ENCODE peak calls at places on chromosome 1, in four cellular contexts. P is cardiac muscle cell; D is stimulated activated naive CD4-positive, alpha-beta T cell; Q is pancreas. M is an unnamed sample.

GRCh38 chr1:42971848-42972291 is 13.2 kb upstream of the SLC2A1 start:
- DNase-seq in Q (no peak), P (no peak), D (no peak), M (no peak)

GRCh38 chr1:114531094-114531493 is 20.1 kb upstream of the TRIM33 start:
- DNase-seq in D (no peak), Q (no peak), P (no peak), M (no peak)

GRCh38 chr1:65260851-65261473 is 48.4 kb upstream of the DNAJC6 start:
- DNase-seq in D (no peak), Q (no peak), P (no peak), M (no peak)

GRCh38 chr1:235011064-235011598 is 117.5 kb downstream of the TOMM20 start:
- DNase-seq in D (no peak), P (no peak), Q (no peak), M (no peak)

GRCh38 chr1:47437518-47438320 is at the start of gene FOXD2:
- DNase-seq in P (peak; percentile 84), D (peak; percentile 91), Q (peak; percentile 98), M (peak; percentile 90)

GRCh38 chr1:59498640-59499039 is 201.7 kb downstream of the FGGY start:
- DNase-seq in D (no peak), Q (no peak), P (no peak), M (no peak)

GRCh38 chr1:82783025-82783424 is 982.3 kb downstream of the ADGRL2 start:
- DNase-seq in Q (no peak), P (no peak), D (no peak), M (no peak)

GRCh38 chr1:31013187-31013864 is 52.2 kb downstream of the PUM1 start:
- DNase-seq in P (no peak), D (no peak), Q (no peak), M (no peak)

GRCh38 chr1:84415386-84415785 is 17.1 kb downstream of the DNASE2B start:
- DNase-seq in P (no peak), D (no peak), Q (no peak), M (no peak)

GRCh38 chr1:169486281-169486904 is 649 bp upstream of the SLC19A2 start:
- DNase-seq in D (no peak), P (no peak), Q (no peak), M (no peak)

GRCh38 chr1:203163891-203164635 is 11.6 kb downstream of the MYBPH start:
- DNase-seq in P (no peak), Q (no peak), D (no peak), M (no peak)

GRCh38 chr1:14476170-14476955 is 122.1 kb upstream of the KAZN start:
- DNase-seq in D (no peak), P (no peak), Q (no peak), M (no peak)

GRCh38 chr1:166017395-166017794 is 149.4 kb downstream of the FAM78B start:
- DNase-seq in P (peak; percentile 11), D (no peak), Q (no peak), M (no peak)

GRCh38 chr1:2831596-2832212 is 30.2 kb upstream of the TTC34 start:
- DNase-seq in D (no peak), P (no peak), Q (peak; percentile 34), M (no peak)

GRCh38 chr1:42340093-42340492 is 5.1 kb upstream of the FOXJ3 start:
- DNase-seq in P (no peak), Q (no peak), D (no peak), M (no peak)

GRCh38 chr1:111633736-111634135 is 14.1 kb downstream of the RAP1A start:
- DNase-seq in P (no peak), Q (no peak), D (no peak), M (no peak)

GRCh38 chr1:153415850-153416570 is at the start of gene S100A7A:
- DNase-seq in P (no peak), Q (no peak), D (no peak), M (no peak)

GRCh38 chr1:177490240-177490639 is 319.5 kb downstream of the BRINP2 start:
- DNase-seq in D (no peak), P (no peak), Q (no peak), M (no peak)

GRCh38 chr1:8911416-8912309 is 33.2 kb upstream of the ENO1 start:
- DNase-seq in P (no peak), D (no peak), Q (no peak), M (no peak)

GRCh38 chr1:155591770-155592169 is 18.2 kb upstream of the MSTO1 start:
- DNase-seq in D (peak; percentile 31), P (peak; percentile 64), Q (no peak), M (no peak)

GRCh38 chr1:14926214-14926613 is 227.3 kb upstream of the TMEM51 start:
- DNase-seq in P (no peak), Q (no peak), D (no peak), M (no peak)

GRCh38 chr1:101025283-101025679 is 303 bp downstream of the DPH5 start:
- DNase-seq in D (no peak), P (peak; percentile 40), Q (no peak), M (no peak)

GRCh38 chr1:105793541-105794146 is 1262.8 kb upstream of the PRMT6 start:
- DNase-seq in P (peak; percentile 78), Q (no peak), D (no peak), M (no peak)

GRCh38 chr1:93620169-93620840 is 61.3 kb downstream of the BCAR3 start:
- DNase-seq in P (no peak), D (no peak), Q (no peak), M (no peak)

GRCh38 chr1:21909787-21910503 is 27.2 kb downstream of the HSPG2 start:
- DNase-seq in P (peak; percentile 72), Q (no peak), D (no peak), M (peak; percentile 69)

GRCh38 chr1:23889074-23889473 is 21.0 kb upstream of the FUCA1 start:
- DNase-seq in D (no peak), Q (no peak), P (no peak), M (no peak)

GRCh38 chr1:29624320-29624719 is 388.0 kb downstream of the PTPRU start:
- DNase-seq in P (no peak), D (no peak), Q (no peak), M (no peak)

GRCh38 chr1:29282924-29283803 is 46.8 kb downstream of the PTPRU start:
- DNase-seq in D (no peak), P (peak; percentile 92), Q (no peak), M (no peak)

GRCh38 chr1:27542463-27543273 is 52.7 kb upstream of the WASF2 start:
- DNase-seq in D (no peak), P (peak; percentile 85), Q (no peak), M (peak; percentile 82)